ENCODE peak calls at places on chromosomes 2 and 18, in seven cellular contexts. P, R, F, G, C, V and W are unnamed samples.

GRCh38 chr2:172710584-172711024 is 25.0 kb upstream of the RAPGEF4 start:
- DNase-seq in V (peak; percentile 60), G (peak; percentile 58), R (peak; percentile 54), P (peak; percentile 17), C (peak; percentile 91), F (peak; percentile 33), W (peak; percentile 47)

GRCh38 chr2:64412671-64413070 is 41.3 kb upstream of the LGALSL start:
- DNase-seq in F (no peak), C (no peak), G (no peak), P (no peak), R (no peak), V (no peak), W (no peak)

GRCh38 chr2:8620611-8621382 is 61.1 kb upstream of the ID2 start:
- DNase-seq in F (no peak), R (no peak), C (no peak), G (no peak), P (no peak), V (no peak), W (no peak)

GRCh38 chr2:237492137-237492890 is 5.3 kb downstream of the MLPH start:
- DNase-seq in C (no peak), G (no peak), V (no peak), R (no peak), P (no peak), F (no peak), W (no peak)

GRCh38 chr2:238928520-238929241 is 80.8 kb downstream of the TWIST2 start:
- DNase-seq in G (no peak), C (no peak), F (no peak), R (no peak), V (no peak), P (no peak), W (no peak)

GRCh38 chr2:61928816-61929471 is 23.5 kb downstream of the COMMD1 start:
- DNase-seq in R (no peak), G (no peak), F (no peak), V (no peak), C (no peak), P (no peak), W (no peak)

GRCh38 chr2:66095820-66096219 is 339.1 kb upstream of the MEIS1 start:
- DNase-seq in G (no peak), R (no peak), C (no peak), F (no peak), P (no peak), V (no peak), W (no peak)

GRCh38 chr2:85428343-85428881 is 9.9 kb downstream of the SH2D6 start:
- DNase-seq in G (no peak), V (no peak), P (no peak), C (no peak), R (no peak), F (no peak), W (no peak)

GRCh38 chr18:41933778-41934177 is 21.3 kb upstream of the PIK3C3 start:
- DNase-seq in C (no peak), P (no peak), V (no peak), G (no peak), R (no peak), F (no peak), W (no peak)

GRCh38 chr2:54429811-54430600 is 26.1 kb upstream of the SPTBN1 start:
- DNase-seq in V (no peak), C (no peak), F (no peak), G (peak; percentile 23), P (no peak), R (no peak), W (no peak)

GRCh38 chr2:39871291-39871761 is 92.3 kb upstream of the THUMPD2 start:
- DNase-seq in R (no peak), C (peak; percentile 94), G (no peak), V (no peak), F (no peak), P (no peak), W (peak; percentile 96)

GRCh38 chr2:190352668-190353536 is 9.5 kb downstream of the INPP1 start:
- DNase-seq in G (no peak), F (no peak), V (no peak), R (no peak), C (no peak), P (no peak), W (no peak)

GRCh38 chr2:108412995-108413726 is 35.4 kb downstream of the SULT1C4 start:
- DNase-seq in G (no peak), F (no peak), V (no peak), R (peak; percentile 58), C (peak; percentile 88), P (no peak), W (peak; percentile 10)

GRCh38 chr2:128172191-128172590 is 81.2 kb downstream of the UGGT1 start:
- DNase-seq in V (no peak), R (peak; percentile 44), F (no peak), P (no peak), C (no peak), G (no peak), W (no peak)

GRCh38 chr2:28622101-28622499 is 126.2 kb downstream of the PLB1 start:
- DNase-seq in G (no peak), R (no peak), C (no peak), P (no peak), F (no peak), V (no peak), W (no peak)

GRCh38 chr2:238518828-238519186 is 92.1 kb downstream of the ASB1 start:
- DNase-seq in V (no peak), G (no peak), C (no peak), R (no peak), P (no peak), F (no peak), W (no peak)

GRCh38 chr2:85791704-85792565 is 38.1 kb downstream of the ATOH8 start:
- DNase-seq in V (no peak), F (no peak), P (no peak), G (no peak), C (no peak), R (no peak), W (no peak)

GRCh38 chr2:64363140-64363539 is 90.8 kb upstream of the LGALSL start:
- DNase-seq in F (no peak), G (no peak), V (no peak), C (no peak), R (no peak), P (no peak), W (no peak)

GRCh38 chr2:81481994-81482368 is 1177.4 kb upstream of the LRRTM1 start:
- DNase-seq in C (no peak), R (peak; percentile 97), V (no peak), F (no peak), G (no peak), P (no peak), W (no peak)

GRCh38 chr2:132969371-132969985 is 299.5 kb upstream of the LYPD1 start:
- DNase-seq in V (no peak), C (no peak), G (no peak), F (no peak), R (no peak), P (no peak), W (no peak)

GRCh38 chr2:170145675-170146432 is 32.1 kb upstream of the MYO3B start:
- DNase-seq in C (no peak), P (no peak), V (no peak), G (no peak), F (no peak), R (no peak), W (peak; percentile 76)

GRCh38 chr2:224442092-224442999 is 40.4 kb upstream of the FAM124B start:
- DNase-seq in P (no peak), F (no peak), G (peak; percentile 22), C (peak; percentile 22), V (no peak), R (no peak), W (peak; percentile 83)

GRCh38 chr2:134513468-134513810 is 205.4 kb downstream of the TMEM163 start:
- DNase-seq in P (no peak), C (no peak), R (no peak), F (no peak), V (no peak), G (no peak), W (no peak)

GRCh38 chr2:235561450-235561849 is 67.6 kb downstream of the AGAP1 start:
- DNase-seq in G (no peak), V (no peak), P (no peak), R (no peak), C (no peak), F (no peak), W (peak; percentile 33)

GRCh38 chr2:136538489-136538888 is 226.9 kb upstream of the THSD7B start:
- DNase-seq in V (no peak), F (no peak), G (no peak), R (no peak), C (no peak), P (no peak), W (no peak)

GRCh38 chr18:13653746-13654455 is 72.5 kb downstream of the FAM210A start:
- DNase-seq in F (no peak), G (no peak), C (no peak), P (no peak), R (no peak), V (no peak), W (no peak)

GRCh38 chr18:60003610-60004185 is 103.9 kb downstream of the PMAIP1 start:
- DNase-seq in R (no peak), C (no peak), F (no peak), G (no peak), V (no peak), P (no peak), W (no peak)

GRCh38 chr2:11417946-11418585 is 47.9 kb downstream of the E2F6 start:
- DNase-seq in P (no peak), G (no peak), V (no peak), C (no peak), R (peak; percentile 63), F (no peak), W (peak; percentile 57)

GRCh38 chr2:54667726-54668650 is 55.5 kb upstream of the EML6 start:
- DNase-seq in G (no peak), C (no peak), V (no peak), R (no peak), P (no peak), F (no peak), W (no peak)

GRCh38 chr2:191262436-191262835 is 17.2 kb downstream of the MYO1B start:
- DNase-seq in V (no peak), C (no peak), F (no peak), G (no peak), P (no peak), R (no peak), W (no peak)

GRCh38 chr2:182055993-182056392 is 70.3 kb downstream of the PPP1R1C start:
- DNase-seq in P (no peak), R (no peak), C (no peak), F (no peak), V (no peak), G (no peak), W (no peak)

GRCh38 chr2:37323770-37324535 is 680 bp downstream of the PRKD3 start:
- DNase-seq in F (peak; percentile 47), G (peak; percentile 47), V (peak; percentile 36), P (no peak), C (peak; percentile 50), R (peak; percentile 81), W (peak; percentile 56)

GRCh38 chr2:49102146-49102545 is 52.2 kb downstream of the FSHR start:
- DNase-seq in F (no peak), G (no peak), V (no peak), P (no peak), R (no peak), C (no peak), W (no peak)

GRCh38 chr2:96962567-96963203 is 23.7 kb downstream of the FAM178B start:
- DNase-seq in R (peak; percentile 79), F (peak; percentile 77), C (no peak), V (peak; percentile 65), G (peak; percentile 95), P (no peak), W (peak; percentile 88)

GRCh38 chr2:48305569-48305968 is 224.4 kb upstream of the STON1 start:
- DNase-seq in G (no peak), R (no peak), P (no peak), F (no peak), C (no peak), V (no peak), W (no peak)

GRCh38 chr2:10354399-10354798 is 51.7 kb downstream of the HPCAL1 start:
- DNase-seq in F (no peak), R (no peak), V (no peak), C (no peak), P (no peak), G (no peak), W (no peak)

GRCh38 chr2:234630676-234631350 is 133.9 kb upstream of the ARL4C start:
- DNase-seq in G (no peak), V (no peak), R (no peak), F (no peak), P (no peak), C (peak; percentile 29), W (no peak)